ENCODE peak calls at places on chromosome 21, in nine cellular contexts. N is WERI-Rb-1; R is cardiac muscle cell; Q is hepatocyte; L is aorta; G is sigmoid colon; X is breast epithelium; W is effector memory CD4-positive, alpha-beta T cell; O is mesenchymal stem cell. E is an unnamed sample. For H3K36me3 and H3K27me3, the result is how much of the 10 kb centered on the place peaks cover.

GRCh38 chr21:37958493-37958892 is 42.2 kb upstream of the KCNJ6 start:
- DNase-seq in Q (no peak), G (no peak), R (no peak), O (no peak), L (no peak), X (no peak), N (no peak), W (no peak), E (no peak)

GRCh38 chr21:35043549-35043948 is 5.6 kb downstream of the RUNX1 start:
- DNase-seq in Q (no peak), X (no peak), N (no peak), R (no peak), L (no peak), O (no peak), W (no peak), G (no peak), E (no peak)

GRCh38 chr21:41170442-41170841 is 2.5 kb downstream of the BACE2 start:
- DNase-seq in X (no peak), G (no peak), Q (peak), N (peak), L (peak), W (no peak), R (peak), O (no peak), E (peak)

GRCh38 chr21:26116456-26117011 is 54.0 kb downstream of the APP start:
- DNase-seq in N (no peak), X (no peak), L (no peak), Q (peak), O (no peak), R (no peak), G (no peak), W (no peak), E (no peak)

GRCh38 chr21:14916676-14917141 is 148.1 kb downstream of the NRIP1 start:
- DNase-seq in Q (peak), X (no peak), L (no peak), N (no peak), O (peak), W (no peak), G (no peak), R (peak), E (no peak)

GRCh38 chr21:14968821-14969220 is 96.0 kb downstream of the NRIP1 start:
- DNase-seq in X (no peak), O (no peak), L (no peak), N (no peak), G (no peak), Q (no peak), R (no peak), W (no peak), E (no peak)

GRCh38 chr21:26080211-26080610 is 90.4 kb downstream of the APP start:
- DNase-seq in R (no peak), Q (no peak), G (no peak), X (no peak), L (no peak), O (no peak), W (no peak), N (no peak), E (no peak)

GRCh38 chr21:31034378-31034777 is 3.9 kb downstream of the KRTAP19-8 start:
- DNase-seq in Q (no peak), R (no peak), L (no peak), W (no peak), G (no peak), O (no peak), X (no peak), N (no peak), E (no peak)

GRCh38 chr21:24225432-24225831 is 1381.8 kb downstream of the MRPL39 start:
- DNase-seq in O (no peak), Q (no peak), L (no peak), X (no peak), N (no peak), G (no peak), W (no peak), R (no peak), E (no peak)

GRCh38 chr21:19049567-19049966 is 646.0 kb upstream of the TMPRSS15 start:
- DNase-seq in G (no peak), N (no peak), R (no peak), O (no peak), X (no peak), Q (no peak), W (no peak), L (no peak), E (no peak)

GRCh38 chr21:25080161-25080560 is 527.1 kb downstream of the MRPL39 start:
- DNase-seq in R (no peak), L (no peak), Q (no peak), X (no peak), G (no peak), W (no peak), N (no peak), O (no peak), E (no peak)

GRCh38 chr21:15272591-15272990 is 207.8 kb upstream of the NRIP1 start:
- DNase-seq in G (no peak), O (no peak), R (no peak), W (no peak), L (no peak), Q (no peak), N (no peak), X (no peak), E (no peak)

GRCh38 chr21:34941162-34941561 is 107.9 kb downstream of the RUNX1 start:
- DNase-seq in L (no peak), O (no peak), R (no peak), N (no peak), Q (no peak), G (no peak), X (no peak), W (no peak), E (no peak)

GRCh38 chr21:34960672-34961071 is 88.4 kb downstream of the RUNX1 start:
- DNase-seq in O (no peak), W (no peak), L (no peak), X (no peak), N (no peak), Q (no peak), G (no peak), R (no peak), E (peak)

GRCh38 chr21:16455978-16456377 is 726.2 kb downstream of the USP25 start:
- DNase-seq in L (no peak), Q (no peak), O (no peak), W (no peak), R (peak), G (no peak), N (no peak), X (no peak), E (no peak)

GRCh38 chr21:28447453-28447852 is 545.2 kb downstream of the LTN1 start:
- DNase-seq in R (no peak), L (no peak), W (no peak), N (no peak), G (no peak), X (no peak), Q (no peak), O (no peak), E (no peak)

GRCh38 chr21:32382108-32382601 is 10.7 kb downstream of the URB1 start:
- DNase-seq in X (no peak), W (no peak), L (no peak), Q (no peak), G (no peak), R (no peak), O (no peak), N (no peak), E (no peak)

DNA sequence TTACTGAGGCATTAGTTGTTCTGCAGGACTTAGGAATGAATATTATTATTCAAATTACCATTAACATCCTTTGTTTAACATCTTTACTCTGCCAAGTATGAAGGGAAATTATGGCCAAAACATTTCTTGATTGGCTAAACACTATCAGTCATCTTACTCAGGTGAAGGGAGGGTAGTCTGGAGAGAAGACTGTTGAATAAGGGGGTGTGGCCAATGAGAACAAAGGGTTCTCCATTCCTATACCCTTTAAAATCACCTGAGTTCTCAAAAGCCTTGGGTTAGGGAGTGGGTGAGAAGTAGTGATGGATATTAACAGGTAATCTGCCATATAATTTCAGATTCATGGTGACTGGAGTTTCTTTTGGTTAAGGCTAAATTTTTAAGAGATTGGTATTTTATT is 19.3 kb downstream of the CRYZL1 start:
- DNase-seq in L (no peak), Q (no peak), N (no peak), X (no peak), R (no peak), W (no peak), O (no peak), G (no peak), E (peak)
- H3K4me3 ChIP-seq in L (no peak), Q (no peak), N (no peak), X (no peak), R (no peak), W (no peak), O (no peak), G (no peak), E (no peak)

GRCh38 chr21:39658066-39658465 is 45.3 kb downstream of the B3GALT5 start:
- DNase-seq in Q (no peak), G (no peak), X (no peak), L (no peak), R (no peak), W (no peak), N (no peak), O (no peak), E (no peak)
- H3K36me3 ChIP-seq in Q (under half), G (under half), X (under half), L (under half), R (under half), W (under half), N (under half), O (under half), E (under half)

GRCh38 chr21:44729336-44730027 is 18.1 kb upstream of the TSPEAR start:
- DNase-seq in G (no peak), Q (no peak), X (no peak), N (no peak), O (no peak), R (no peak), L (no peak), W (no peak), E (peak)

GRCh38 chr21:44727321-44727720 is 15.9 kb upstream of the TSPEAR start:
- DNase-seq in R (no peak), X (no peak), O (no peak), Q (no peak), N (no peak), L (peak), G (no peak), W (no peak), E (no peak)

GRCh38 chr21:44726803-44727202 is 15.4 kb upstream of the TSPEAR start:
- DNase-seq in R (no peak), L (peak), G (peak), Q (no peak), N (no peak), O (no peak), X (no peak), W (no peak), E (peak)

GRCh38 chr21:44728716-44729115 is 17.3 kb upstream of the TSPEAR start:
- DNase-seq in O (no peak), W (no peak), Q (no peak), G (no peak), X (no peak), N (no peak), L (no peak), R (no peak), E (peak)

GRCh38 chr21:44727757-44728156 is 16.4 kb upstream of the TSPEAR start:
- DNase-seq in L (no peak), Q (no peak), R (no peak), X (no peak), O (no peak), N (no peak), G (no peak), W (no peak), E (peak)
- H3K27me3 ChIP-seq in L (under half), Q (under half), R (under half), X (half or more), O (half or more), N (under half), G (under half), W (under half), E (under half)

GRCh38 chr21:45482899-45483821 is 59.1 kb downstream of the SLC19A1 start:
- DNase-seq in R (no peak), W (no peak), Q (no peak), L (no peak), G (no peak), O (no peak), N (no peak), X (no peak), E (no peak)
- H3K4me3 ChIP-seq in R (no peak), W (peak), Q (no peak), L (no peak), G (no peak), O (no peak), N (no peak), X (peak), E (no peak)

GRCh38 chr21:46356005-46356338 is 32.0 kb downstream of the PCNT start:
- DNase-seq in X (no peak), O (no peak), N (no peak), G (no peak), R (no peak), Q (no peak), W (no peak), L (no peak), E (no peak)

GRCh38 chr21:46357335-46357604 is 33.3 kb downstream of the PCNT start:
- DNase-seq in L (no peak), N (no peak), G (no peak), Q (no peak), W (no peak), R (no peak), O (no peak), X (no peak), E (no peak)

GRCh38 chr21:46355161-46356004 is 31.4 kb downstream of the PCNT start:
- DNase-seq in Q (no peak), W (no peak), N (no peak), R (no peak), X (no peak), L (no peak), G (no peak), O (no peak), E (peak)

GRCh38 chr21:46357684-46358425 is 33.9 kb downstream of the PCNT start:
- DNase-seq in O (no peak), N (no peak), G (no peak), X (no peak), L (no peak), R (no peak), W (no peak), Q (no peak), E (no peak)

GRCh38 chr21:46356494-46357334 is 32.8 kb downstream of the PCNT start:
- DNase-seq in O (no peak), Q (no peak), N (no peak), R (no peak), X (no peak), W (no peak), L (no peak), G (no peak), E (no peak)
- H3K36me3 ChIP-seq in O (half or more), Q (under half), N (half or more), R (under half), X (under half), W (half or more), L (under half), G (half or more), E (under half)

DNA sequence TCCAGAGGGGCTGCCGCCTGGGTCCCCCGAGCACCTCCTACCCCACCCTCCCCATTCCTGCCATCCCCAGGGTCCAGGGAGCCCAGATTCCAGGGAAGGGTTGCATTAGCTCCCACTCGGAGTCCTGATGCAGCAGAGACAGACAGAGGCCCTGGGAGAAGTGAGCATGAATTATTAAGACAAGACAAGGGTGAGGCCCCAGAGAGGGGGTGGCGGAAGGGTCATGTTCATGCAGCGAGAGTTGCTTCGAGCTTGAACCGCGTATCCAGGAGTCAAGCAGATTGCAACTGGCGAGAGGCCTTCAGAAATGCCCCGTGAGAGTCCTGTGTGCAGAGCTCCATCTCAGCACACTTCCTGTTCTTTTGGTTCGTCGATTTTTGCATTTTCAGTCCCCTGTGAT is 14.8 kb downstream of the PDE9A start:
- DNase-seq in W (no peak), R (no peak), G (no peak), L (no peak), X (no peak), O (no peak), N (no peak), Q (no peak), E (no peak)
- H3K27me3 ChIP-seq in W (under half), R (under half), G (under half), L (under half), X (under half), O (under half), N (under half), Q (under half), E (under half)

GRCh38 chr21:29987762-29988161 is 48.0 kb upstream of the GRIK1 start:
- DNase-seq in R (no peak), O (no peak), N (no peak), G (no peak), W (no peak), X (no peak), Q (no peak), L (no peak), E (no peak)

GRCh38 chr21:29985866-29986265 is 46.1 kb upstream of the GRIK1 start:
- DNase-seq in L (no peak), W (no peak), N (no peak), Q (no peak), R (no peak), O (no peak), G (no peak), X (no peak), E (no peak)

GRCh38 chr21:29991624-29992023 is 51.8 kb upstream of the GRIK1 start:
- DNase-seq in X (no peak), N (no peak), O (no peak), L (no peak), W (no peak), G (no peak), R (no peak), Q (no peak), E (peak)

DNA sequence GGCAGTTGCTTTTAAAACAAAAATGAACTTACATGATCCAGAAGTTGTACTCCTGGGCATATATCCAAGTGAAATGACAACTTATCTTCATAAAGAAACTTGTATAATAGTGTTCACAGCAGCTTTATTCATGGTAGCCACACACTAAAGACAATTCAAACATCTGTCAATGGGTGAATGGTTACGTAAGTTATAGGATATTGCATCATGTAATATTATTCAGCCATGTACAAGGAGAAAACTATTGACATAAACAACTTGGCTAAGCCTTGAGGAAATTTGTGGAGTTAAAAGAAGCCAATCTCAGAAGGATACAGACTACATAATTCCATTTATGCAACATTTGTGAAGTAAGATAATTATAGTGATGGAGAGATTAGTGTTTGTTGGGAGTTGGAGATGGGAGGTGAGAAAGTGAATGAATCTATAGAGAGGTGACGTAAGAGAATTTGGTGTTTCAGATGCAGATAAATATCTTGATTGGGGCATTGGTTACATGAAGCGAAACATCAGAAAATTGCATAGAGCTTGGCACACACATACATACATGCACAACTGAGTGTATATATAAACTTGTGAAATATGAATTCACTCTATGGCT is 49.9 kb upstream of the GRIK1 start:
- DNase-seq in N (no peak), G (no peak), X (no peak), Q (no peak), L (no peak), O (no peak), R (no peak), W (no peak), E (no peak)
- H3K4me3 ChIP-seq in N (no peak), G (no peak), X (no peak), Q (no peak), L (no peak), O (no peak), R (no peak), W (no peak), E (no peak)